ENCODE peak calls at places on chromosome 19, in four cellular contexts. One of them, this sample, is unnamed. For H3K36me3, the result is how much of the 10 kb centered on the place peaks cover.

GRCh38 chr19:35153701-35154534 is 617 bp upstream of the FXYD5 start:
- DNase-seq in Peyer's patch: peak
- DNase-seq in keratinocyte: no peak
- DNase-seq in uterus: no peak
- DNase-seq in this sample: no peak

GRCh38 chr19:48501446-48501960 is 10.1 kb downstream of the LMTK3 start:
- DNase-seq in keratinocyte: peak
- DNase-seq in uterus: no peak
- DNase-seq in Peyer's patch: peak
- DNase-seq in this sample: no peak

GRCh38 chr19:19444694-19445155 is 39.2 kb downstream of the GATAD2A start:
- DNase-seq in Peyer's patch: peak
- DNase-seq in uterus: no peak
- DNase-seq in keratinocyte: no peak
- DNase-seq in this sample: no peak

GRCh38 chr19:50377051-50377441 is 789 bp downstream of the NR1H2 start:
- DNase-seq in Peyer's patch: peak
- DNase-seq in uterus: peak
- DNase-seq in keratinocyte: no peak
- DNase-seq in this sample: no peak

GRCh38 chr19:17312481-17313113 is 3.2 kb downstream of the DDA1 start:
- DNase-seq in uterus: no peak
- DNase-seq in Peyer's patch: no peak
- DNase-seq in keratinocyte: no peak
- DNase-seq in this sample: no peak

GRCh38 chr19:12778020-12778904 is 2.9 kb upstream of the HOOK2 start:
- DNase-seq in keratinocyte: no peak
- DNase-seq in Peyer's patch: peak
- DNase-seq in uterus: peak
- DNase-seq in this sample: no peak

GRCh38 chr19:1678073-1678472 is 25.7 kb upstream of the TCF3 start:
- DNase-seq in keratinocyte: no peak
- DNase-seq in uterus: no peak
- DNase-seq in Peyer's patch: no peak
- DNase-seq in this sample: no peak

GRCh38 chr19:14517840-14518505 is at the start of gene DNAJB1:
- DNase-seq in Peyer's patch: peak
- DNase-seq in uterus: peak
- DNase-seq in keratinocyte: peak
- DNase-seq in this sample: no peak

GRCh38 chr19:30011051-30011578 is 69.1 kb downstream of the URI1 start:
- DNase-seq in Peyer's patch: no peak
- DNase-seq in keratinocyte: no peak
- DNase-seq in uterus: no peak
- DNase-seq in this sample: no peak

GRCh38 chr19:19552811-19553210 is 14.7 kb downstream of the CILP2 start:
- DNase-seq in Peyer's patch: no peak
- DNase-seq in uterus: no peak
- DNase-seq in keratinocyte: no peak
- DNase-seq in this sample: no peak

GRCh38 chr19:14107581-14108461 is 9.7 kb downstream of the PRKACA start:
- DNase-seq in keratinocyte: no peak
- DNase-seq in Peyer's patch: no peak
- DNase-seq in uterus: no peak
- DNase-seq in this sample: no peak

GRCh38 chr19:17394891-17395415 is 957 bp upstream of the CCDC194 start:
- DNase-seq in uterus: no peak
- DNase-seq in keratinocyte: peak
- DNase-seq in Peyer's patch: peak
- DNase-seq in this sample: no peak

GRCh38 chr19:49761625-49762311 is 1.3 kb downstream of the TSKS start:
- DNase-seq in uterus: peak
- DNase-seq in Peyer's patch: no peak
- DNase-seq in keratinocyte: no peak
- DNase-seq in this sample: no peak

GRCh38 chr19:38204096-38204495 is 19.9 kb downstream of the DPF1 start:
- DNase-seq in uterus: no peak
- DNase-seq in Peyer's patch: no peak
- DNase-seq in keratinocyte: no peak
- DNase-seq in this sample: no peak

GRCh38 chr19:7900931-7901330 is 2.7 kb upstream of the MAP2K7 start:
- DNase-seq in keratinocyte: no peak
- DNase-seq in Peyer's patch: no peak
- DNase-seq in uterus: no peak
- DNase-seq in this sample: no peak

GRCh38 chr19:13748169-13748884 is 16.0 kb upstream of the MRI1 start:
- DNase-seq in keratinocyte: no peak
- DNase-seq in Peyer's patch: peak
- DNase-seq in uterus: no peak
- DNase-seq in this sample: no peak

GRCh38 chr19:7550987-7551761 is 15.7 kb downstream of the PNPLA6 start:
- DNase-seq in uterus: peak
- DNase-seq in keratinocyte: no peak
- DNase-seq in Peyer's patch: peak
- DNase-seq in this sample: peak

GRCh38 chr19:33171916-33172359 is 22.2 kb upstream of the LRP3 start:
- DNase-seq in Peyer's patch: no peak
- DNase-seq in keratinocyte: no peak
- DNase-seq in uterus: no peak
- DNase-seq in this sample: no peak

GRCh38 chr19:54096642-54097106 is 3.9 kb downstream of the OSCAR start:
- DNase-seq in uterus: no peak
- DNase-seq in Peyer's patch: peak
- DNase-seq in keratinocyte: no peak
- DNase-seq in this sample: no peak

GRCh38 chr19:18488403-18488723 is 33.5 kb downstream of the ELL start:
- DNase-seq in Peyer's patch: no peak
- DNase-seq in uterus: no peak
- DNase-seq in keratinocyte: no peak
- DNase-seq in this sample: no peak

GRCh38 chr19:29658221-29658991 is 6.9 kb upstream of the PLEKHF1 start:
- DNase-seq in Peyer's patch: no peak
- DNase-seq in keratinocyte: no peak
- DNase-seq in uterus: no peak
- DNase-seq in this sample: no peak

GRCh38 chr19:42375415-42376176 is 14.5 kb downstream of the CNFN start:
- DNase-seq in uterus: no peak
- DNase-seq in keratinocyte: no peak
- DNase-seq in Peyer's patch: no peak
- DNase-seq in this sample: no peak

GRCh38 chr19:53865918-53866696 is 1.6 kb upstream of the MYADM start:
- DNase-seq in uterus: peak
- DNase-seq in Peyer's patch: peak
- DNase-seq in keratinocyte: no peak
- DNase-seq in this sample: no peak

GRCh38 chr19:38648789-38649304 is 1.4 kb downstream of the ACTN4 start:
- DNase-seq in uterus: no peak
- DNase-seq in keratinocyte: no peak
- DNase-seq in Peyer's patch: no peak
- DNase-seq in this sample: no peak

GRCh38 chr19:38851622-38852230 is 1.9 kb upstream of the HNRNPL start:
- DNase-seq in keratinocyte: no peak
- DNase-seq in uterus: peak
- DNase-seq in Peyer's patch: peak
- DNase-seq in this sample: no peak

GRCh38 chr19:11639602-11640471 is 42.6 kb downstream of the ZNF627 start:
- DNase-seq in keratinocyte: peak
- DNase-seq in uterus: peak
- DNase-seq in Peyer's patch: peak
- DNase-seq in this sample: peak

GRCh38 chr19:49690656-49691242 is at the start of gene CPT1C:
- DNase-seq in uterus: peak
- DNase-seq in Peyer's patch: peak
- DNase-seq in keratinocyte: no peak
- DNase-seq in this sample: no peak

GRCh38 chr19:789473-790052 is 7.7 kb upstream of the PTBP1 start:
- DNase-seq in keratinocyte: no peak
- DNase-seq in Peyer's patch: no peak
- DNase-seq in uterus: no peak
- DNase-seq in this sample: no peak

GRCh38 chr19:48672994-48673393 is at the start of gene NTN5:
- DNase-seq in keratinocyte: no peak
- DNase-seq in Peyer's patch: no peak
- DNase-seq in uterus: no peak
- DNase-seq in this sample: no peak

GRCh38 chr19:57583104-57583520 is 833 bp upstream of the ZIK1 start:
- DNase-seq in uterus: no peak
- DNase-seq in keratinocyte: no peak
- DNase-seq in Peyer's patch: no peak
- DNase-seq in this sample: no peak
- H3K4me3 ChIP-seq in uterus: no peak
- H3K4me3 ChIP-seq in keratinocyte: peak
- H3K4me3 ChIP-seq in Peyer's patch: peak
- H3K4me3 ChIP-seq in this sample: no peak

GRCh38 chr19:16113727-16114126 is 2.0 kb downstream of the RAB8A start:
- DNase-seq in uterus: no peak
- DNase-seq in Peyer's patch: no peak
- DNase-seq in keratinocyte: no peak
- DNase-seq in this sample: no peak
- TF ChIP-seq CTCF in uterus: no peak
- TF ChIP-seq CTCF in Peyer's patch: no peak
- TF ChIP-seq CTCF in keratinocyte: no peak
- TF ChIP-seq CTCF in this sample: no peak

GRCh38 chr19:6219147-6219525 is 60.6 kb downstream of the MLLT1 start:
- DNase-seq in uterus: no peak
- DNase-seq in Peyer's patch: no peak
- DNase-seq in keratinocyte: no peak
- DNase-seq in this sample: no peak
- H3K36me3 ChIP-seq in uterus: under half
- H3K36me3 ChIP-seq in Peyer's patch: under half
- H3K36me3 ChIP-seq in keratinocyte: under half
- H3K36me3 ChIP-seq in this sample: under half

DNA sequence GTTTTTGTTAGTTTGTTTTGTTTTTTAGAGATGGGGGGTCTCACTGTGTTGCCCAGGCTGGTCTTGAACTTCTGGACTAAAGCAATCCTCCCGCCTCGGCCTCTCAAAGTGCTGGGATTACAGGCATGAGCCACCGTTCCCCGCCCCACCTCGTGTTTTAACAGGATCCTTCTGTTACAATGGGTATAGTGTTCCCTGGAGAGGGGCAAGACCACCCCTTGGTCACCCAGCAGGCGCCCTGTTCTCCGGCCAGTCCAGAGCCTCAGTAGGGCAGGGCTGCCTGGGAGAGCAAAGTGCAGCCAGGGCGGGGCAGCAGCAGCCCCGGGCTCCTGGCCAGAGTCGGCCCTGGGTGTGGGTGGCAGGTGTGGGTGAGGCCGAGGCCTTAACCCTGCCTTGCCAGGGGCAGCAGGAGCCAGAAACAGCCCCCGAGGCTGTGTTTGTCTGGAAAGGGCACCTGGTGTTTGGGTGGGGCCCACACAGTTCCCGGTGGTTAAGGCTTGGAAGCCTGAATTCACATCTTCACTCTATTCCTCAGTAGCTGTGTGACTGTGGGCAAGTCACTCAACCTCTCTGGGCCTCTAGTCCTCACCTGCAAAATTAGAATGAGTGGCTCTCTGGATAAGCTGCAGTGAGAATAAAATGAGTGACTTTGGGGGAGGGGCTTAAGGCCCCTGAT is 7.2 kb downstream of the VASP start:
- DNase-seq in uterus: no peak
- DNase-seq in keratinocyte: no peak
- DNase-seq in Peyer's patch: peak
- DNase-seq in this sample: no peak
- H3K4me3 ChIP-seq in uterus: no peak
- H3K4me3 ChIP-seq in keratinocyte: no peak
- H3K4me3 ChIP-seq in Peyer's patch: peak
- H3K4me3 ChIP-seq in this sample: no peak

GRCh38 chr19:55638864-55639359 is 1.9 kb upstream of the ZNF580 start:
- DNase-seq in uterus: no peak
- DNase-seq in Peyer's patch: no peak
- DNase-seq in keratinocyte: no peak
- DNase-seq in this sample: no peak

GRCh38 chr19:55640577-55641375 is at the start of gene ZNF580:
- DNase-seq in uterus: no peak
- DNase-seq in Peyer's patch: peak
- DNase-seq in keratinocyte: no peak
- DNase-seq in this sample: no peak

GRCh38 chr19:55641376-55642152 is 762 bp downstream of the ZNF580 start:
- DNase-seq in keratinocyte: no peak
- DNase-seq in uterus: no peak
- DNase-seq in Peyer's patch: no peak
- DNase-seq in this sample: no peak

GRCh38 chr19:55642153-55643002 is 1.1 kb upstream of the ZNF581 start:
- DNase-seq in Peyer's patch: no peak
- DNase-seq in uterus: no peak
- DNase-seq in keratinocyte: no peak
- DNase-seq in this sample: no peak

DNA sequence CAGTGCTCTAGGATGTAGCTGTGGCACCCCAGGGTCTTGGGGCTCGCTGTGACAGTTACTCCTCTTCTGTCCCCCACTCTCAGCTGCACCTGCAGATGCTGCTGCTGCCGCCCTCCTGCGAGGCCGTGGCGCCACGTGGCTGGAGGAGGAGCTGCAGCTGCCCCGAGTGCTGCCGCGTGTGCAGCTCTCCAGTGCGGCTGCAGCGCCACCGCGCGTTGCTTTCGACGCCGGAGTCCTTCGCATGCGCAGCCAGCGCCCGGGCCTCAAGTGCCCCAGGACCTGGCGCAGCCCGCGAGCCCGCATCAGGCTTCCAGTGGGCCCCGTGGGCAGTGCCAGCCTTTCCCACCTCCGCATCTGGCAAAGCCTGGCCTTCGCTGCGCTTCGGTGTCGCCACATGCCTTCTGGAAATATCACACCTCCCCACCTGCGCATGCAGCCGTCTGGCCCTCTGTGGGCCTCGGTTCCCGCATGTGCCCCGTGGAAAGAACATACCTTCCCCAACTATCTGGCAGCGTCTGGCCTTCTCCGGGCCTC is 692 bp upstream of the ZNF580 start:
- DNase-seq in keratinocyte: no peak
- DNase-seq in uterus: no peak
- DNase-seq in Peyer's patch: peak
- DNase-seq in this sample: no peak
- TF ChIP-seq CTCF in keratinocyte: peak
- TF ChIP-seq CTCF in uterus: peak
- TF ChIP-seq CTCF in Peyer's patch: peak
- TF ChIP-seq CTCF in this sample: peak

GRCh38 chr19:3210347-3211017 is 14.0 kb upstream of the CELF5 start:
- DNase-seq in keratinocyte: peak
- DNase-seq in uterus: no peak
- DNase-seq in Peyer's patch: peak
- DNase-seq in this sample: no peak

GRCh38 chr19:3208317-3209207 is 15.9 kb upstream of the CELF5 start:
- DNase-seq in keratinocyte: no peak
- DNase-seq in uterus: no peak
- DNase-seq in Peyer's patch: no peak
- DNase-seq in this sample: no peak

GRCh38 chr19:3207466-3208242 is 16.8 kb upstream of the CELF5 start:
- DNase-seq in keratinocyte: no peak
- DNase-seq in Peyer's patch: no peak
- DNase-seq in uterus: no peak
- DNase-seq in this sample: no peak

GRCh38 chr19:3213159-3213558 is 11.3 kb upstream of the CELF5 start:
- DNase-seq in uterus: no peak
- DNase-seq in keratinocyte: no peak
- DNase-seq in Peyer's patch: no peak
- DNase-seq in this sample: no peak

GRCh38 chr19:3211191-3211590 is 13.3 kb upstream of the CELF5 start:
- DNase-seq in keratinocyte: no peak
- DNase-seq in Peyer's patch: no peak
- DNase-seq in uterus: no peak
- DNase-seq in this sample: no peak
- H3K36me3 ChIP-seq in keratinocyte: under half
- H3K36me3 ChIP-seq in Peyer's patch: under half
- H3K36me3 ChIP-seq in uterus: under half
- H3K36me3 ChIP-seq in this sample: under half

This sample was measured in kidney epithelial cell.